ENCODE peak calls at places on chromosomes 7 and 10, in seven cellular contexts. Z, U, H, L, G, V and B are unnamed samples.

GRCh38 chr10:129951251-129951808 is 12.7 kb downstream of the EBF3 start:
- DNase-seq in L (no peak), G (no peak), Z (no peak), H (no peak), V (no peak), U (no peak), B (no peak)

GRCh38 chr7:100745184-100745583 is 11.8 kb downstream of the ZAN start:
- DNase-seq in V (no peak), H (peak), G (no peak), L (no peak), Z (peak), U (peak), B (no peak)

GRCh38 chr7:129990403-129991192 is 37.8 kb upstream of the UBE2H start:
- DNase-seq in U (no peak), L (no peak), H (peak), G (no peak), V (no peak), Z (peak), B (peak)

GRCh38 chr10:124493191-124493936 is 31.7 kb downstream of the LHPP start:
- DNase-seq in H (no peak), Z (no peak), L (no peak), V (no peak), U (no peak), G (no peak), B (no peak)

GRCh38 chr10:102523250-102524029 is 19.7 kb downstream of the SUFU start:
- DNase-seq in Z (peak), G (no peak), V (peak), U (no peak), L (no peak), H (no peak), B (no peak)

GRCh38 chr10:77586719-77587423 is 50.7 kb downstream of the KCNMA1 start:
- DNase-seq in V (no peak), Z (peak), L (peak), G (no peak), U (peak), H (no peak), B (no peak)

GRCh38 chr10:95508730-95509129 is 52.4 kb downstream of the SORBS1 start:
- DNase-seq in Z (no peak), V (no peak), G (no peak), U (no peak), L (no peak), H (no peak), B (no peak)

GRCh38 chr7:78232806-78233205 is 434.2 kb downstream of the PHTF2 start:
- DNase-seq in V (no peak), G (no peak), U (no peak), Z (peak), L (no peak), H (no peak), B (no peak)

GRCh38 chr7:101154693-101155102 is 422 bp downstream of the AP1S1 start:
- DNase-seq in L (no peak), H (peak), V (peak), Z (no peak), G (no peak), U (no peak), B (no peak)

GRCh38 chr10:35784751-35785150 is 142.7 kb upstream of the FZD8 start:
- DNase-seq in G (no peak), U (no peak), V (no peak), Z (no peak), L (no peak), H (peak), B (no peak)

GRCh38 chr7:7416031-7416968 is 119.4 kb downstream of the COL28A1 start:
- DNase-seq in Z (no peak), G (no peak), L (peak), V (no peak), U (peak), H (no peak), B (peak)

GRCh38 chr10:97861351-97861750 is 11.7 kb downstream of the GOLGA7B start:
- DNase-seq in L (peak), V (no peak), Z (peak), G (no peak), U (peak), H (no peak), B (peak)

GRCh38 chr10:72784551-72785421 is 92.8 kb downstream of the MCU start:
- DNase-seq in G (no peak), V (no peak), L (no peak), H (peak), Z (peak), U (peak), B (peak)

GRCh38 chr10:121864653-121865052 is 63.2 kb downstream of the ATE1 start:
- DNase-seq in Z (no peak), U (no peak), H (no peak), V (no peak), G (no peak), L (no peak), B (no peak)

GRCh38 chr7:27101188-27101905 is 1.1 kb downstream of the HOXA2 start:
- DNase-seq in V (no peak), U (no peak), L (no peak), Z (no peak), H (peak), G (no peak), B (no peak)

GRCh38 chr7:99739699-99740572 is 4.9 kb upstream of the CYP3A7 start:
- DNase-seq in L (no peak), H (no peak), G (no peak), U (no peak), V (no peak), Z (no peak), B (no peak)

GRCh38 chr10:132536241-132536963 is 1.2 kb upstream of the INPP5A start:
- DNase-seq in U (no peak), H (peak), L (no peak), G (no peak), Z (no peak), V (no peak), B (no peak)

GRCh38 chr10:22753786-22754185 is 39.4 kb upstream of the PIP4K2A start:
- DNase-seq in H (no peak), Z (no peak), V (no peak), U (no peak), G (no peak), L (no peak), B (no peak)

GRCh38 chr10:56139405-56139804 is 221.7 kb downstream of the ZWINT start:
- DNase-seq in V (no peak), U (no peak), L (no peak), G (no peak), H (no peak), Z (no peak), B (no peak)

GRCh38 chr10:121614746-121615145 is 16.5 kb upstream of the FGFR2 start:
- DNase-seq in G (no peak), L (no peak), U (no peak), V (no peak), H (no peak), Z (no peak), B (no peak)

GRCh38 chr10:84424731-84425165 is 96.4 kb downstream of the CCSER2 start:
- DNase-seq in U (peak), Z (peak), G (no peak), H (peak), L (peak), V (no peak), B (peak)

GRCh38 chr10:49235392-49235791 is 47.2 kb upstream of the TMEM273 start:
- DNase-seq in U (no peak), V (no peak), Z (no peak), H (no peak), G (no peak), L (no peak), B (no peak)

GRCh38 chr10:29635711-29636144 is 957 bp upstream of the SVIL start:
- DNase-seq in U (no peak), V (no peak), Z (no peak), H (no peak), L (no peak), G (no peak), B (no peak)

GRCh38 chr7:1174881-1175596 is 15.0 kb upstream of the ZFAND2A start:
- DNase-seq in L (no peak), U (no peak), V (no peak), G (no peak), H (no peak), Z (no peak), B (no peak)

GRCh38 chr7:151019130-151019447 is 5.2 kb downstream of the ATG9B start:
- DNase-seq in L (no peak), Z (no peak), U (no peak), H (no peak), G (no peak), V (no peak), B (no peak)

GRCh38 chr7:74586258-74587200 is 71.0 kb upstream of the GTF2I start:
- DNase-seq in V (no peak), Z (no peak), L (no peak), U (no peak), G (no peak), H (no peak), B (peak)

GRCh38 chr7:46559194-46559576 is 638.1 kb upstream of the IGFBP3 start:
- DNase-seq in L (peak), U (no peak), G (no peak), Z (peak), V (no peak), H (no peak), B (peak)